ENCODE peak calls at places on chromosomes 2 and 18, in nine cellular contexts. K, A, W, P, O, J, G, H and F are unnamed samples.

GRCh38 chr2:117486081-117486480 is 328.4 kb upstream of the DDX18 start:
- DNase-seq in A (no peak), J (no peak), O (no peak), W (no peak), K (no peak), H (no peak), G (no peak), P (no peak), F (no peak)

GRCh38 chr2:58601017-58601416 is 359.9 kb upstream of the FANCL start:
- DNase-seq in A (no peak), P (no peak), J (no peak), O (no peak), G (no peak), W (no peak), K (no peak), H (no peak), F (no peak)

GRCh38 chr2:71692621-71693277 is 239.4 kb downstream of the DYSF start:
- DNase-seq in P (no peak), W (no peak), G (no peak), J (no peak), O (no peak), K (no peak), H (no peak), A (no peak), F (no peak)

GRCh38 chr18:28995319-28995718 is 818.4 kb upstream of the CDH2 start:
- DNase-seq in P (peak; percentile 9), K (no peak), G (no peak), O (no peak), H (no peak), W (no peak), J (no peak), A (no peak), F (no peak)

GRCh38 chr2:49240608-49241007 is 86.3 kb upstream of the FSHR start:
- DNase-seq in O (no peak), J (no peak), G (no peak), H (no peak), K (no peak), W (no peak), P (peak; percentile 8), A (no peak), F (no peak)

GRCh38 chr18:21735452-21736015 is 5.1 kb upstream of the MIB1 start:
- DNase-seq in H (peak; percentile 73), G (no peak), W (no peak), J (peak; percentile 34), P (peak; percentile 59), K (peak; percentile 24), O (no peak), A (no peak), F (no peak)

GRCh38 chr2:12717988-12718661 is 1.4 kb downstream of the TRIB2 start:
- DNase-seq in W (peak; percentile 43), H (no peak), J (no peak), O (peak; percentile 33), P (peak; percentile 49), G (no peak), K (peak; percentile 27), A (no peak), F (peak; percentile 37)

GRCh38 chr2:200399046-200399445 is 92.6 kb downstream of the SPATS2L start:
- DNase-seq in O (no peak), A (no peak), G (no peak), W (no peak), P (peak; percentile 28), H (no peak), K (no peak), J (no peak), F (no peak)